ENCODE peak calls at places on chromosomes 11 and 22, in five cellular contexts. J is stimulated activated CD4-positive, alpha-beta T cell treated with anti-CD3 and anti-CD28 coated beads, Interleukin-15, amount 100 ng/mL, for 1 hour; Q is HTR-8/SVneo; I is SJSA1; V is stimulated activated CD8-positive, alpha-beta memory T cell treated with anti-CD3 and anti-CD28 coated beads, Interleukin-15, amount 100 ng/mL, for 4 hours. O is an unnamed sample.

GRCh38 chr11:119709638-119710346 is 19.2 kb downstream of the NECTIN1 start:
- DNase-seq in Q (no peak), I (no peak), J (no peak), V (no peak), O (no peak)

GRCh38 chr11:113629562-113629961 is 76.5 kb downstream of the TMPRSS5 start:
- DNase-seq in J (no peak), I (no peak), V (no peak), Q (no peak), O (no peak)

GRCh38 chr11:1041936-1042608 is 5.6 kb upstream of the MUC6 start:
- DNase-seq in Q (no peak), V (no peak), J (no peak), I (no peak), O (peak)

GRCh38 chr22:40967120-40967760 is 16.1 kb downstream of the RBX1 start:
- DNase-seq in I (no peak), J (no peak), Q (no peak), V (no peak), O (no peak)

GRCh38 chr22:46450931-46451660 is 86.3 kb downstream of the CELSR1 start:
- DNase-seq in J (no peak), V (no peak), I (no peak), Q (no peak), O (peak)

GRCh38 chr11:57932105-57932504 is 91.6 kb upstream of the OR9Q1 start:
- DNase-seq in J (no peak), Q (no peak), I (no peak), V (no peak), O (no peak)

GRCh38 chr11:28887681-28888080 is 779.5 kb downstream of the METTL15 start:
- DNase-seq in I (no peak), J (no peak), V (no peak), Q (no peak), O (no peak)

GRCh38 chr22:49892226-49892899 is 25.9 kb downstream of the ALG12 start:
- DNase-seq in J (no peak), I (no peak), Q (no peak), V (no peak), O (no peak)

GRCh38 chr11:78011301-78011700 is 11.8 kb downstream of the KCTD14 start:
- DNase-seq in I (no peak), J (no peak), Q (no peak), V (no peak), O (no peak)

GRCh38 chr11:70887428-70887827 is 364.9 kb downstream of the SHANK2 start:
- DNase-seq in J (no peak), V (no peak), I (peak), Q (no peak), O (no peak)

GRCh38 chr11:70109006-70109405 is 30.9 kb downstream of the ANO1 start:
- DNase-seq in Q (no peak), I (no peak), J (no peak), V (no peak), O (peak)

GRCh38 chr22:35540600-35541253 is at the start of gene RASD2:
- DNase-seq in V (peak), J (peak), I (peak), Q (peak), O (peak)

GRCh38 chr11:2558861-2559526 is 114.2 kb downstream of the KCNQ1 start:
- DNase-seq in I (no peak), J (no peak), V (no peak), Q (no peak), O (no peak)

O was measured in mucosa of descending colon.